ENCODE peak calls at places on chromosomes 12 and 14, in six cellular contexts. G is HEK293T; R is activated T-cell treated with anti-CD3 and anti-CD28 coated beads, Interleukin-2, amount 50 U/mL, for 1 hour; J is lower leg skin; Z is OCI-M1; Y is psoas muscle. T is an unnamed sample.

GRCh38 chr14:99430491-99430890 is 50.2 kb downstream of the SETD3 start:
- DNase-seq in G (peak), R (no peak), J (no peak), Z (no peak), Y (no peak), T (no peak)

GRCh38 chr14:81303258-81303935 is 82.6 kb upstream of the GTF2A1 start:
- DNase-seq in G (no peak), R (no peak), J (peak), Z (peak), Y (peak), T (peak)

GRCh38 chr14:97975960-97976359 is 1178.8 kb downstream of the VRK1 start:
- DNase-seq in G (no peak), R (no peak), J (no peak), Z (no peak), Y (no peak), T (no peak)

GRCh38 chr14:83863042-83863441 is 1666.9 kb upstream of the FLRT2 start:
- DNase-seq in G (no peak), R (no peak), J (no peak), Z (no peak), Y (no peak), T (no peak)

GRCh38 chr14:81406863-81407262 is 6.7 kb upstream of the STON2 start:
- DNase-seq in G (no peak), R (no peak), J (peak), Z (no peak), Y (peak), T (no peak)

GRCh38 chr12:53676715-53677611 is 1.1 kb upstream of the ATP5MC2 start:
- DNase-seq in G (peak), R (peak), J (peak), Z (no peak), Y (peak), T (no peak)

GRCh38 chr14:30193791-30194407 is 266.3 kb upstream of the PRKD1 start:
- DNase-seq in G (no peak), R (no peak), J (no peak), Z (no peak), Y (no peak), T (no peak)

GRCh38 chr12:117342682-117343081 is 18.7 kb downstream of the NOS1 start:
- DNase-seq in G (no peak), R (no peak), J (no peak), Z (no peak), Y (no peak), T (no peak)

GRCh38 chr14:86672071-86672470 is 1142.1 kb downstream of the FLRT2 start:
- DNase-seq in G (no peak), R (no peak), J (no peak), Z (no peak), Y (no peak), T (no peak)

GRCh38 chr12:41510470-41510869 is 322.4 kb downstream of the PDZRN4 start:
- DNase-seq in G (no peak), R (no peak), J (no peak), Z (peak), Y (no peak), T (no peak)

GRCh38 chr14:66369157-66369706 is 116.9 kb upstream of the CCDC196 start:
- DNase-seq in G (no peak), R (no peak), J (no peak), Z (peak), Y (no peak), T (no peak)

GRCh38 chr12:45913631-45914030 is 76.7 kb downstream of the SCAF11 start:
- DNase-seq in G (no peak), R (no peak), J (no peak), Z (peak), Y (no peak), T (no peak)

GRCh38 chr12:68497702-68498101 is 113.0 kb upstream of the RAP1B start:
- DNase-seq in G (no peak), R (no peak), J (no peak), Z (peak), Y (no peak), T (peak)

GRCh38 chr14:74988131-74988530 is 14.6 kb upstream of the EIF2B2 start:
- DNase-seq in G (no peak), R (no peak), J (peak), Z (no peak), Y (no peak), T (no peak)

GRCh38 chr14:69349091-69349777 is 48.9 kb downstream of the ERH start:
- DNase-seq in G (no peak), R (no peak), J (no peak), Z (no peak), Y (no peak), T (no peak)

GRCh38 chr14:96145116-96145864 is 59.3 kb upstream of the BDKRB2 start:
- DNase-seq in G (no peak), R (no peak), J (no peak), Z (no peak), Y (no peak), T (no peak)

GRCh38 chr12:93287152-93287551 is 90.6 kb upstream of the NUDT4 start:
- DNase-seq in G (no peak), R (no peak), J (no peak), Z (no peak), Y (no peak), T (no peak)

GRCh38 chr12:80101126-80101525 is 1.8 kb downstream of the OTOGL start:
- DNase-seq in G (no peak), R (no peak), J (no peak), Z (peak), Y (no peak), T (no peak)

GRCh38 chr12:108685469-108686247 is 45.7 kb downstream of the CORO1C start:
- DNase-seq in G (no peak), R (no peak), J (no peak), Z (no peak), Y (no peak), T (no peak)

GRCh38 chr14:105999361-106000028 is 473.1 kb downstream of the TMEM121 start:
- DNase-seq in G (peak), R (peak), J (no peak), Z (peak), Y (peak), T (no peak)

GRCh38 chr12:69115955-69116354 is 123.4 kb upstream of the CPSF6 start:
- DNase-seq in G (no peak), R (no peak), J (no peak), Z (no peak), Y (no peak), T (no peak)

GRCh38 chr14:21087294-21088091 is 11.0 kb downstream of the ZNF219 start:
- DNase-seq in G (no peak), R (peak), J (peak), Z (no peak), Y (peak), T (no peak)

GRCh38 chr12:3032770-3033537 is 44.2 kb upstream of the TSPAN9 start:
- DNase-seq in G (no peak), R (no peak), J (no peak), Z (no peak), Y (no peak), T (no peak)

GRCh38 chr12:109921982-109922381 is 21.9 kb downstream of the TCHP start:
- DNase-seq in G (no peak), R (no peak), J (no peak), Z (no peak), Y (no peak), T (no peak)

GRCh38 chr12:95641299-95641947 is 90.1 kb upstream of the USP44 start:
- DNase-seq in G (no peak), R (no peak), J (no peak), Z (no peak), Y (no peak), T (no peak)

GRCh38 chr14:96368534-96368933 is 5.2 kb downstream of the GSKIP start:
- DNase-seq in G (no peak), R (no peak), J (no peak), Z (peak), Y (no peak), T (no peak)

GRCh38 chr14:90274019-90274418 is 17.7 kb downstream of the PSMC1 start:
- DNase-seq in G (no peak), R (no peak), J (peak), Z (no peak), Y (no peak), T (no peak)

T was measured in GM12878.